ENCODE peak calls at places on chromosomes 4 and X, in six cellular contexts. One of them, this sample, is unnamed.

GRCh38 chrX:40063555-40063954 is 34.2 kb downstream of the BCOR start:
- DNase-seq in Kasumi-1: no peak
- DNase-seq in pancreas: no peak
- DNase-seq in H9: no peak
- DNase-seq in mesenteric fat pad: no peak
- DNase-seq in M059J: no peak
- DNase-seq in this sample: no peak

GRCh38 chrX:15167826-15168225 is 102.1 kb downstream of the ASB9 start:
- DNase-seq in pancreas: no peak
- DNase-seq in H9: no peak
- DNase-seq in Kasumi-1: no peak
- DNase-seq in mesenteric fat pad: no peak
- DNase-seq in M059J: no peak
- DNase-seq in this sample: no peak

GRCh38 chrX:6678313-6678712 is 143.4 kb upstream of the VCX3A start:
- DNase-seq in mesenteric fat pad: no peak
- DNase-seq in H9: no peak
- DNase-seq in Kasumi-1: no peak
- DNase-seq in M059J: no peak
- DNase-seq in pancreas: no peak
- DNase-seq in this sample: no peak

GRCh38 chr4:56764775-56765174 is 56.7 kb downstream of the SPINK2 start:
- DNase-seq in mesenteric fat pad: no peak
- DNase-seq in Kasumi-1: no peak
- DNase-seq in pancreas: no peak
- DNase-seq in M059J: peak
- DNase-seq in H9: no peak
- DNase-seq in this sample: peak

GRCh38 chr4:123018391-123018755 is 96.0 kb upstream of the NUDT6 start:
- DNase-seq in H9: no peak
- DNase-seq in pancreas: no peak
- DNase-seq in Kasumi-1: no peak
- DNase-seq in mesenteric fat pad: no peak
- DNase-seq in M059J: no peak
- DNase-seq in this sample: no peak

GRCh38 chrX:57453901-57454300 is 137.9 kb upstream of the ZXDB start:
- DNase-seq in Kasumi-1: peak
- DNase-seq in pancreas: no peak
- DNase-seq in mesenteric fat pad: no peak
- DNase-seq in M059J: peak
- DNase-seq in H9: peak
- DNase-seq in this sample: no peak

GRCh38 chr4:121484633-121485032 is 103.8 kb upstream of the QRFPR start:
- DNase-seq in pancreas: no peak
- DNase-seq in M059J: peak
- DNase-seq in H9: peak
- DNase-seq in Kasumi-1: peak
- DNase-seq in mesenteric fat pad: no peak
- DNase-seq in this sample: peak

GRCh38 chrX:95427389-95427788 is 1257.3 kb upstream of the DIAPH2 start:
- DNase-seq in pancreas: no peak
- DNase-seq in M059J: peak
- DNase-seq in Kasumi-1: no peak
- DNase-seq in mesenteric fat pad: no peak
- DNase-seq in H9: no peak
- DNase-seq in this sample: peak

GRCh38 chr4:38242822-38243384 is 282.7 kb downstream of the PTTG2 start:
- DNase-seq in pancreas: no peak
- DNase-seq in H9: no peak
- DNase-seq in mesenteric fat pad: no peak
- DNase-seq in Kasumi-1: no peak
- DNase-seq in M059J: no peak
- DNase-seq in this sample: no peak

GRCh38 chrX:130158311-130158710 is 7.3 kb downstream of the AIFM1 start:
- DNase-seq in pancreas: no peak
- DNase-seq in mesenteric fat pad: no peak
- DNase-seq in H9: no peak
- DNase-seq in Kasumi-1: no peak
- DNase-seq in M059J: no peak
- DNase-seq in this sample: no peak

GRCh38 chr4:139227729-139228404 is 50.8 kb upstream of the ELF2 start:
- DNase-seq in H9: no peak
- DNase-seq in M059J: no peak
- DNase-seq in pancreas: no peak
- DNase-seq in mesenteric fat pad: no peak
- DNase-seq in Kasumi-1: peak
- DNase-seq in this sample: no peak

GRCh38 chr4:4541040-4541631 is 712 bp downstream of the STX18 start:
- DNase-seq in H9: no peak
- DNase-seq in Kasumi-1: no peak
- DNase-seq in mesenteric fat pad: no peak
- DNase-seq in pancreas: no peak
- DNase-seq in M059J: peak
- DNase-seq in this sample: no peak

GRCh38 chr4:168679397-168680176 is 182.7 kb downstream of the PALLD start:
- DNase-seq in M059J: no peak
- DNase-seq in mesenteric fat pad: no peak
- DNase-seq in H9: no peak
- DNase-seq in pancreas: no peak
- DNase-seq in Kasumi-1: no peak
- DNase-seq in this sample: no peak

GRCh38 chrX:148695362-148695761 is 194.9 kb downstream of the AFF2 start:
- DNase-seq in M059J: no peak
- DNase-seq in pancreas: no peak
- DNase-seq in H9: no peak
- DNase-seq in Kasumi-1: no peak
- DNase-seq in mesenteric fat pad: no peak
- DNase-seq in this sample: no peak

This sample was measured in MG63.